ENCODE peak calls at places on chromosomes 4 and X, in four cellular contexts. P is SK-N-SH, W is GM12878, J is K562. O is an unnamed sample.

GRCh38 chr4:47835489-47835888 is 2.4 kb downstream of the CORIN start:
- DNase-seq in J (no peak), P (no peak), W (no peak), O (no peak)

GRCh38 chr4:69095301-69095731 is 958 bp upstream of the UGT2B7 start:
- DNase-seq in W (no peak), P (no peak), J (no peak), O (no peak)

GRCh38 chr4:6295495-6295894 is 25.8 kb downstream of the WFS1 start:
- DNase-seq in J (no peak), W (no peak), P (no peak), O (no peak)

GRCh38 chrX:44580466-44580865 is 37.8 kb upstream of the FUNDC1 start:
- DNase-seq in P (no peak), W (no peak), J (no peak), O (no peak)

GRCh38 chr4:169024762-169025161 is 14.7 kb upstream of the CBR4 start:
- DNase-seq in P (peak; percentile 69), W (no peak), J (peak; percentile 29), O (no peak)

GRCh38 chrX:43682726-43683125 is 26.6 kb downstream of the MAOA start:
- DNase-seq in P (no peak), W (no peak), J (no peak), O (no peak)

GRCh38 chr4:24529555-24529954 is 54.8 kb downstream of the DHX15 start:
- DNase-seq in J (no peak), W (no peak), P (no peak), O (no peak)

GRCh38 chr4:26878729-26879415 is 18.2 kb downstream of the STIM2 start:
- DNase-seq in J (no peak), P (no peak), W (no peak), O (no peak)

GRCh38 chr4:133960975-133961374 is 240.6 kb downstream of the PABPC4L start:
- DNase-seq in J (no peak), W (no peak), P (no peak), O (no peak)

GRCh38 chrX:131199086-131199485 is 90.0 kb downstream of the IGSF1 start:
- DNase-seq in W (no peak), J (no peak), P (no peak), O (no peak)

GRCh38 chrX:135345328-135345645 is 36.0 kb downstream of the ETDC start:
- DNase-seq in W (no peak), P (peak; percentile 30), J (no peak), O (no peak)

GRCh38 chr4:9847971-9848764 is 66.7 kb downstream of the DRD5 start:
- DNase-seq in P (no peak), J (no peak), W (no peak), O (no peak)

GRCh38 chr4:25862411-25863346 is at the start of gene SEL1L3:
- DNase-seq in J (peak; percentile 84), P (peak; percentile 84), W (no peak), O (peak; percentile 70)

GRCh38 chrX:73930300-73930699 is 367.3 kb downstream of the CHIC1 start:
- DNase-seq in W (no peak), P (no peak), J (no peak), O (no peak)

GRCh38 chr4:6231663-6232165 is 31.4 kb upstream of the JAKMIP1 start:
- DNase-seq in P (peak; percentile 65), W (no peak), J (no peak), O (no peak)

GRCh38 chr4:140615451-140615850 is 46.7 kb upstream of the UCP1 start:
- DNase-seq in J (no peak), P (no peak), W (no peak), O (no peak)

DNA sequence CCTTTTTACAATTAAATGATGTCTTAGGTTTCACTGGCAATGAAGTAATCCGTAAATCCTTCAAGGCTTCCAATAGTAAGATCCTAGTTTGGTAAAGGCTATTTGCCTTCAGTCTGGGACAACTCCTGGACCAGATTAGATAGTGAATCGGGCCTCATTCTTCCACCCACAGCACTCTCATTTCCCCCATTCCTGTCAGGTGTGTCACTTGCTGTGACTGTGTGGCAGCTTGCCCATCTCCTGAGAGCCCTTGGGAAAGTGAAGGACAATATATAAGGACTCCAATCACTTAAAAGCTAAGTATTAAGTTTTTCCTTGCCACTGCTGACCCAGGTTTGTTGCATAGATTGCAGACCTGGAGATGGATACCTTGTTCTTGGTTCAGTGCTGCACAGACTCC is 3.3 kb upstream of the GASK1B start:
- DNase-seq in P (no peak), W (no peak), J (no peak), O (no peak)
- TF ChIP-seq USF1 in P (no peak), W (no peak), J (no peak), O (no peak)

GRCh38 chr4:13921805-13922204 is 294.3 kb upstream of the BOD1L1 start:
- DNase-seq in P (no peak), W (no peak), J (no peak), O (no peak)
- TF ChIP-seq USF1 in P (no peak), W (no peak), J (no peak), O (no peak)

DNA sequence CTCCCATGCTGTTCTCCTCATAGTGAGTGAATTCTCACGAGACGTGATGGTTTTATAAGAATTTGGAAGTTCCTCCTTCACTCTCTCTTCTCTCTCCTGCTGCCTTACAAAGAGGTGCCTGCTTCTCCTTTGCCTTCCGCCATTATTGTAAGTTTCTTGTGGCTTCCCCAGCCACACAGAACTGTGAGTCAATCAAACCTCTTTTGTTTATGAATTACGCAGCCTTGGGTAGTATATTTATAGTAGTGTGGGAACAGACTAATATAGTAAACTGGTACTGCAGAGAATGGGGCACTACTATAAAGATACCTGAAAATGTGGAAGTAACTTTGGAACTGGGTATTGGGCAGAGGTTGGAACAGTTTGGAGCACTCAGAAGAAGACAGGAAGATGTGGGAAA is 7.8 kb upstream of the CTAG2 start:
- DNase-seq in J (no peak), P (no peak), W (no peak), O (no peak)
- TF ChIP-seq USF1 in J (no peak), P (no peak), W (no peak), O (no peak)

GRCh38 chrX:110280954-110281353 is 36.9 kb downstream of the AMMECR1 start:
- DNase-seq in P (no peak), J (no peak), W (no peak), O (no peak)
- TF ChIP-seq USF1 in P (no peak), J (no peak), W (no peak), O (no peak)

GRCh38 chr4:2596153-2596552 is 59.7 kb downstream of the FAM193A start:
- DNase-seq in W (no peak), P (no peak), J (no peak), O (no peak)

GRCh38 chr4:2604614-2605013 is 68.2 kb downstream of the FAM193A start:
- DNase-seq in P (no peak), J (no peak), W (no peak), O (no peak)

GRCh38 chr4:2595436-2595835 is 59.0 kb downstream of the FAM193A start:
- DNase-seq in W (no peak), J (no peak), P (peak; percentile 78), O (no peak)

GRCh38 chr4:2600878-2601277 is 64.4 kb downstream of the FAM193A start:
- DNase-seq in J (no peak), P (no peak), W (no peak), O (no peak)

GRCh38 chr4:2598661-2599654 is 62.5 kb downstream of the FAM193A start:
- DNase-seq in P (peak; percentile 72), W (peak; percentile 66), J (no peak), O (no peak)
- TF ChIP-seq USF1 in P (no peak), W (no peak), J (no peak), O (no peak)

GRCh38 chr4:19473569-19473968 is 778.1 kb upstream of the SLIT2 start:
- DNase-seq in J (no peak), W (no peak), P (no peak), O (no peak)

DNA sequence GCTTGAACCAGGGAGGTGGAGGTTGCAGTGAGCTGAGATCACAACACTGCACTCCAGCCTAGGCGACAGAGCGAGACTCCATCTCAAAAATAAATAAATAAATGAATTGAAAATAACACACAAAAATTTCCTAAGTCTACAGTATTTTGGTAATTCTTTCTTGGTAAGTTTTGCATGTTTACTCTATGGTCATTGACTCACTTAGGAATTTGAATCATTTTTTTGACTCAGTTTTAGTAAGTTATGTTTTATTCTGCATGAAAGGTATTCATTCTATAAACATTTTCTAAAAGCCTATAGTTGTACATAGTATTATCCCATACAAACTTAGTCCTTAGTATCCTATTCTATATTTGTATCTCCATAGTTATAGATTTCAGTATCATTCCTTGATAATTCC is 772.9 kb upstream of the SLIT2 start:
- DNase-seq in J (no peak), W (no peak), P (no peak), O (no peak)
- TF ChIP-seq USF1 in J (no peak), W (no peak), P (no peak), O (no peak)

GRCh38 chr4:70938087-70938486 is 35.9 kb downstream of the MOB1B start:
- DNase-seq in J (peak; percentile 61), P (peak; percentile 22), W (no peak), O (no peak)
- TF ChIP-seq USF1 in J (no peak), P (no peak), W (no peak), O (no peak)

GRCh38 chr4:72971572-72971971 is 97.9 kb downstream of the COX18 start:
- DNase-seq in W (no peak), P (no peak), J (no peak), O (no peak)
- TF ChIP-seq USF1 in W (no peak), P (peak; percentile 39), J (no peak), O (no peak)

DNA sequence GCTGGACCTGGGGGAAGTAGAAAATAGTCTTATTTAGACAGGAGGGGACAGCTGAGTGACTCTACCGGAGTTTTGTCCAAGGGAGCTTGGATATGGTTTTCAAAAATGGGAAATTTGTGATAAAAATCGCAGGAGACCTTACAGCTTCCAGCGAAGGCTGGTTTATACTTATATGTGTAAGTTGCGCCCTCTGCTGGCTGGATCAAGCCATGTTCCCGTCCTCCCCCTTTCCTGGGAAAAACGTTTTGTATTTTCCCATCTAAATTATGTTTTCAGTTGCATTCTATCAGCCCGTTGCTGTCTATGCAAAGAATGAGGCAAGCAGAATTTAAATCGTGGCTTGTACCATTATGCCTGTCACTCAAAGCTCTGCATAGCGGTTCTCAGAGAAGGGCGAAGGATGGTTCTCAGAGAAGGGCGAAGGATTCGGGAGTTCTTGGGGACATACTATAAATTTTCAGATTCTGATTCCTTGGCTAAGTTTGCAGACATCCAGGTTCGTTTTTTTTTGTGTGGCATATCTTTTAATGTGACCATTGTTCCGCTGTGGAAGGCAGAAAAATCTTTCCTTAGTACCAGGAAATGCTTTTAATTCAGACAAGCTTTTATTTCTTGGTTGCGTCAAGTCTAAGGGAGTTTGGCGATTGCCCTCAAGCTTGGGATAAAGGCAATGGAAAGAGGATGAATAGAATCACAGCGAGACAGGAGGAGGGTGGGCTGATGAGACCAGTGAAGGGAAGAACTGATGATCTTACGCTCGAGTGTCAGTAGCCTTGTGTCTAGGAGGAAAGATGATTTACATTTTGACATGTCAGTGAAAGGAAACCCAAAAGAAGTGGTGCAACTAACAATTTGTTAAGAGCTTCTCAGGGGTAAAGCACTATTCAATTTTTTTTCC is 128.5 kb upstream of the ARX start:
- DNase-seq in J (peak; percentile 23), P (peak; percentile 51), W (no peak), O (peak; percentile 55)
- TF ChIP-seq USF1 in J (no peak), P (no peak), W (no peak), O (no peak)